ENCODE peak calls at places on chromosomes 16 and 17, in five cellular contexts. S is sigmoid colon, L is pancreas, D is dorsolateral prefrontal cortex, A is heart left ventricle. X is an unnamed sample.

GRCh38 chr17:80455328-80455710 is 21.1 kb downstream of the NPTX1 start:
- DNase-seq in S (no peak), L (peak; percentile 56), D (no peak), A (peak; percentile 68), X (no peak)

GRCh38 chr16:66481943-66482390 is 54.9 kb downstream of the BEAN1 start:
- DNase-seq in S (no peak), L (no peak), D (no peak), A (no peak), X (no peak)

GRCh38 chr16:67277999-67278772 is 1.1 kb upstream of the PLEKHG4 start:
- DNase-seq in S (no peak), L (no peak), D (no peak), A (peak; percentile 15), X (peak; percentile 54)

GRCh38 chr17:76123749-76124581 is 17.1 kb downstream of the FOXJ1 start:
- DNase-seq in S (peak; percentile 60), L (no peak), D (no peak), A (no peak), X (no peak)

GRCh38 chr17:33973491-33973890 is 281.6 kb upstream of the CCL2 start:
- DNase-seq in S (no peak), L (no peak), D (no peak), A (no peak), X (no peak)

GRCh38 chr16:88724855-88725555 is 18.7 kb downstream of the CTU2 start:
- DNase-seq in S (no peak), L (no peak), D (no peak), A (no peak), X (no peak)

GRCh38 chr17:50533720-50534148 is 1.2 kb downstream of the EPN3 start:
- DNase-seq in S (no peak), L (peak; percentile 82), D (peak; percentile 44), A (peak; percentile 84), X (no peak)

GRCh38 chr16:3431779-3432219 is 11.5 kb downstream of the ZNF597 start:
- DNase-seq in S (peak; percentile 73), L (no peak), D (peak; percentile 36), A (peak; percentile 71), X (peak; percentile 90)

GRCh38 chr17:2982854-2983636 is 80.4 kb downstream of the OR1D5 start:
- DNase-seq in S (peak; percentile 95), L (peak; percentile 25), D (peak; percentile 65), A (peak; percentile 82), X (peak; percentile 68)

GRCh38 chr16:2350500-2350899 is 10.0 kb upstream of the ABCA3 start:
- DNase-seq in S (no peak), L (no peak), D (no peak), A (no peak), X (no peak)

GRCh38 chr17:48262982-48263586 is 155.5 kb downstream of the SNX11 start:
- DNase-seq in S (no peak), L (no peak), D (no peak), A (no peak), X (no peak)

GRCh38 chr16:70428178-70428998 is 10.5 kb downstream of the ST3GAL2 start:
- DNase-seq in S (peak; percentile 94), L (peak; percentile 96), D (peak; percentile 40), A (peak; percentile 99), X (peak; percentile 92)
- H3K4me3 ChIP-seq in S (no peak overlapping the region), L (no peak overlapping the region), D (no peak overlapping the region), A (peak overlapping the region; percentile 10), X (no peak overlapping the region)

GRCh38 chr17:35081638-35082037 is 18.1 kb upstream of the RFFL start:
- DNase-seq in S (no peak), L (no peak), D (no peak), A (no peak), X (no peak)

GRCh38 chr17:35080536-35080935 is 17.0 kb upstream of the RFFL start:
- DNase-seq in S (no peak), L (no peak), D (no peak), A (no peak), X (no peak)

GRCh38 chr17:35082073-35082657 is 18.7 kb upstream of the RFFL start:
- DNase-seq in S (no peak), L (no peak), D (no peak), A (no peak), X (no peak)

GRCh38 chr17:35084987-35085386 is 21.5 kb upstream of the RFFL start:
- DNase-seq in S (no peak), L (no peak), D (no peak), A (no peak), X (no peak)

DNA sequence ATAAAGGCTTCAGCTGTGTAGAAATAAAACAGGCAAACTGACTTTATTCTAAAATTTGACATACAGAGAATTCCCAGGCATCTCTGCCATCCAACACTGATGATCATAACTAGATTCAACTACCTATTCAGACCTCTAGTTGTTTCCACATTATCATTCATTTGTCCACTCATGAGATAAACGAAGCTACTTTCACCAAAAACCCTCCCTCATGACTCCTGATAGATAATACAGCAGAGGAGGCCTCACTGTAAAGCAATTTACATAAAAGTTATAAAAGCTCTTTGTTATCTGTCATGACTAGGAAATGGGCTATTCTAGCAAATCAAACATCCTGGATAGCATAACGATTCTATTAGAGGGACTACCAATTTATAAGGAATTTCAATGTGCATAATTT is 19.6 kb upstream of the RFFL start:
- DNase-seq in S (no peak), L (no peak), D (no peak), A (no peak), X (no peak)
- H3K27ac ChIP-seq in S (no peak overlapping the region), L (no peak overlapping the region), D (peak overlapping the region; percentile 99), A (no peak overlapping the region), X (no peak overlapping the region)

GRCh38 chr17:45309400-45309799 is 7.4 kb downstream of the MAP3K14 start:
- DNase-seq in S (no peak), L (no peak), D (no peak), A (no peak), X (no peak)
- TF ChIP-seq CTCF in S (no peak), L (no peak), D (no peak), A (no peak), X (no peak)

DNA sequence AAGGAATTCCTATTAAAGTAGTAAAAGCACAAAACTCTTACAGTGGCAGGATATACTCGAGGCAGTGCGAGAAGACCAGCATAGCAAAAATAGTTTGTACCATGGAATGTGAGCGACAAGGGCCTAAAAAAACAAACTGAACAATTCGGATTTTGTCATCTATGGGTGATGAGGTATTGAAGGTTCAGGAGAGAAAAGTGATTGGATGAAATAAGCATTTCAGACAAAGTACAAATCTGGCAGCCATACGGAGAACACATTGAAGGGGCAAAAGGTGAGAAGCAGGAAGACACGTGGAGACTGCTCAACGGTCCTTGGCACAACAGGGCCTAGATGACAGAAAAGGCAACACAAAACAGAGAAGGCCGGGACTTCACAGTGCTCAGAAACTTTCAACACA is 22.5 kb downstream of the MYH10 start:
- DNase-seq in S (no peak), L (no peak), D (no peak), A (no peak), X (no peak)
- H3K4me3 ChIP-seq in S (no peak overlapping the region), L (no peak overlapping the region), D (no peak overlapping the region), A (no peak overlapping the region), X (no peak overlapping the region)

GRCh38 chr17:45940293-45940692 is 45.9 kb downstream of the MAPT start:
- DNase-seq in S (no peak), L (no peak), D (no peak), A (no peak), X (no peak)
- H3K27ac ChIP-seq in S (peak overlapping the region; percentile 82), L (no peak overlapping the region), D (peak overlapping the region; percentile 98), A (peak overlapping the region; percentile 79), X (no peak overlapping the region)

DNA sequence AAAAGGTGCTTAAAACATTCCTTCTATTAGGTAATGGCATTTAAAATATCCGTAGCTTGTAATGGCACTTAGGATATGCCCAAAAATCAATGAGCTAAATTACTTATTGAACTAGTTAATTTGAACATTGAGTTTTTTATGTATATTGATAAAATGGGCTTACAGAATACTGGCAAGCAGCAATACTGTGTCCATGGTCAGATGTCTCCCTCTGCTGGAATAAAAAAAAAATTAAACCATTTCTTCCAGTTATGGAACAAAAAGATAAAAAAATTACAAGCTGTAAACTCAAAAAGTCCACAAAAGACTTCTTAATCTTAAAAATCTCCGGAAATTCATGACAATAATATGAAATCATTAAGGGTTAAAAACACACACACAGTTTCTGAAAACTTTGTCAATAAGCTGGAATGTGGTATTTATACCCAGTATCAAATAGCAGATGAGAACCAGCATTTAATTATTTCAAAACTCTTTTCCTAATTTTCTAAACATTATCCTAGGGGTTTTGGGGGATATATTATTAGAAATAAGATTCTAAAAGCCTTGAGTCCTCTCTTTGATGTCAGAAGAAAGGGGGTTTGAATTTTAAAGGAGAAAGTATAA is 21.5 kb upstream of the PSMD7 start:
- DNase-seq in S (no peak), L (no peak), D (no peak), A (no peak), X (no peak)
- TF ChIP-seq CTCF in S (no peak), L (peak; percentile 15), D (peak; percentile 59), A (no peak), X (no peak)

GRCh38 chr17:79374087-79374486 is 236.8 kb downstream of the RBFOX3 start:
- DNase-seq in S (no peak), L (no peak), D (no peak), A (no peak), X (no peak)

GRCh38 chr17:79370126-79370525 is 240.7 kb downstream of the RBFOX3 start:
- DNase-seq in S (no peak), L (no peak), D (no peak), A (no peak), X (no peak)

GRCh38 chr17:79372470-79373238 is 238.2 kb downstream of the RBFOX3 start:
- DNase-seq in S (no peak), L (no peak), D (no peak), A (no peak), X (no peak)

GRCh38 chr17:79370594-79370993 is 240.3 kb downstream of the RBFOX3 start:
- DNase-seq in S (no peak), L (no peak), D (no peak), A (no peak), X (no peak)

GRCh38 chr17:79371984-79372383 is 238.9 kb downstream of the RBFOX3 start:
- DNase-seq in S (no peak), L (no peak), D (no peak), A (no peak), X (no peak)
- H3K4me3 ChIP-seq in S (no peak overlapping the region), L (no peak overlapping the region), D (no peak overlapping the region), A (no peak overlapping the region), X (no peak overlapping the region)

X was measured in spleen.